ENCODE peak calls at places on chromosome 17, in ten cellular contexts. One of them, this sample, is unnamed.

GRCh38 chr17:40980594-40980993 is 3.5 kb downstream of the KRT40 start:
- DNase-seq in NAMALWA: no peak
- DNase-seq in cerebellar nuclear complex: peak; percentile 1
- DNase-seq in mesenchymal stem cell: peak; percentile 33
- DNase-seq in NCI-H2171: no peak
- DNase-seq in NCI-H524 treated with DMSO at 0.1 percent for 48 hours: no peak
- DNase-seq in heart left ventricle: no peak
- DNase-seq in heart right ventricle: no peak
- DNase-seq in lung microvascular endothelial cell: no peak
- DNase-seq in OCI-M1: no peak
- DNase-seq in this sample: no peak

GRCh38 chr17:38922538-38923291 is 2.7 kb upstream of the LASP1NB start:
- DNase-seq in NAMALWA: no peak
- DNase-seq in cerebellar nuclear complex: peak; percentile 58
- DNase-seq in mesenchymal stem cell: peak; percentile 61
- DNase-seq in NCI-H2171: peak; percentile 29
- DNase-seq in NCI-H524 treated with DMSO at 0.1 percent for 48 hours: no peak
- DNase-seq in heart left ventricle: peak; percentile 79
- DNase-seq in heart right ventricle: peak; percentile 34
- DNase-seq in lung microvascular endothelial cell: peak; percentile 41
- DNase-seq in OCI-M1: peak; percentile 38
- DNase-seq in this sample: no peak

GRCh38 chr17:40443988-40444899 is 994 bp downstream of the IGFBP4 start:
- DNase-seq in NAMALWA: no peak
- DNase-seq in cerebellar nuclear complex: no peak
- DNase-seq in mesenchymal stem cell: peak; percentile 50
- DNase-seq in NCI-H2171: no peak
- DNase-seq in NCI-H524 treated with DMSO at 0.1 percent for 48 hours: no peak
- DNase-seq in heart left ventricle: no peak
- DNase-seq in heart right ventricle: no peak
- DNase-seq in lung microvascular endothelial cell: no peak
- DNase-seq in OCI-M1: no peak
- DNase-seq in this sample: no peak

GRCh38 chr17:37273419-37274051 is 102.2 kb upstream of the C17orf78 start:
- DNase-seq in NAMALWA: no peak
- DNase-seq in cerebellar nuclear complex: no peak
- DNase-seq in mesenchymal stem cell: peak; percentile 99
- DNase-seq in NCI-H2171: no peak
- DNase-seq in NCI-H524 treated with DMSO at 0.1 percent for 48 hours: no peak
- DNase-seq in heart left ventricle: no peak
- DNase-seq in heart right ventricle: no peak
- DNase-seq in lung microvascular endothelial cell: peak; percentile 40
- DNase-seq in OCI-M1: peak; percentile 15
- DNase-seq in this sample: no peak

GRCh38 chr17:53032861-53033271 is 789.9 kb upstream of the KIF2B start:
- DNase-seq in NAMALWA: peak; percentile 43
- DNase-seq in cerebellar nuclear complex: no peak
- DNase-seq in mesenchymal stem cell: peak; percentile 65
- DNase-seq in NCI-H2171: peak; percentile 46
- DNase-seq in NCI-H524 treated with DMSO at 0.1 percent for 48 hours: peak; percentile 92
- DNase-seq in heart left ventricle: no peak
- DNase-seq in heart right ventricle: no peak
- DNase-seq in lung microvascular endothelial cell: peak; percentile 83
- DNase-seq in OCI-M1: peak; percentile 74
- DNase-seq in this sample: no peak

GRCh38 chr17:4946312-4946976 is 1.9 kb downstream of the PFN1 start:
- DNase-seq in NAMALWA: no peak
- DNase-seq in cerebellar nuclear complex: no peak
- DNase-seq in mesenchymal stem cell: no peak
- DNase-seq in NCI-H2171: no peak
- DNase-seq in NCI-H524 treated with DMSO at 0.1 percent for 48 hours: no peak
- DNase-seq in heart left ventricle: no peak
- DNase-seq in heart right ventricle: no peak
- DNase-seq in lung microvascular endothelial cell: no peak
- DNase-seq in OCI-M1: peak; percentile 59
- DNase-seq in this sample: no peak

GRCh38 chr17:38701504-38702165 is 3.4 kb upstream of the MLLT6 start:
- DNase-seq in NAMALWA: peak; percentile 80
- DNase-seq in cerebellar nuclear complex: no peak
- DNase-seq in mesenchymal stem cell: peak; percentile 79
- DNase-seq in NCI-H2171: peak; percentile 16
- DNase-seq in NCI-H524 treated with DMSO at 0.1 percent for 48 hours: no peak
- DNase-seq in heart left ventricle: peak; percentile 40
- DNase-seq in heart right ventricle: no peak
- DNase-seq in lung microvascular endothelial cell: peak; percentile 33
- DNase-seq in OCI-M1: peak; percentile 82
- DNase-seq in this sample: peak; percentile 84

GRCh38 chr17:21061158-21061835 is 18.5 kb upstream of the USP22 start:
- DNase-seq in NAMALWA: no peak
- DNase-seq in cerebellar nuclear complex: no peak
- DNase-seq in mesenchymal stem cell: no peak
- DNase-seq in NCI-H2171: no peak
- DNase-seq in NCI-H524 treated with DMSO at 0.1 percent for 48 hours: no peak
- DNase-seq in heart left ventricle: no peak
- DNase-seq in heart right ventricle: no peak
- DNase-seq in lung microvascular endothelial cell: no peak
- DNase-seq in OCI-M1: no peak
- DNase-seq in this sample: no peak